ENCODE peak calls at places on chromosome 11, in nine cellular contexts. H, A, C, T, X, Q, D, R and Y are unnamed samples.

GRCh38 chr11:38089728-38090127 is 1491.7 kb upstream of the RAG2 start:
- DNase-seq in H (no peak), A (peak), X (no peak), D (no peak), Q (no peak), C (no peak), R (no peak), T (no peak), Y (no peak)

GRCh38 chr11:95700471-95700817 is 89.1 kb downstream of the FAM76B start:
- DNase-seq in T (no peak), Q (no peak), R (no peak), A (no peak), C (no peak), D (no peak), X (no peak), H (peak), Y (no peak)

GRCh38 chr11:123228489-123229163 is 33.6 kb upstream of the CLMP start:
- DNase-seq in C (no peak), R (no peak), H (no peak), X (no peak), Q (no peak), T (no peak), D (no peak), A (no peak), Y (no peak)

GRCh38 chr11:107018902-107019493 is 722 bp upstream of the GUCY1A2 start:
- DNase-seq in X (peak), R (peak), Q (no peak), T (no peak), A (peak), D (peak), C (no peak), H (no peak), Y (no peak)

GRCh38 chr11:35907648-35908431 is 36.0 kb upstream of the LDLRAD3 start:
- DNase-seq in X (no peak), H (no peak), D (peak), A (peak), C (no peak), T (no peak), Q (no peak), R (no peak), Y (no peak)

GRCh38 chr11:103894034-103894433 is 142.4 kb upstream of the DDI1 start:
- DNase-seq in T (no peak), D (no peak), H (no peak), A (no peak), Q (no peak), C (no peak), X (no peak), R (no peak), Y (no peak)

GRCh38 chr11:61747389-61748285 is 4.8 kb upstream of the MYRF start:
- DNase-seq in Q (no peak), X (peak), T (no peak), A (peak), R (peak), D (peak), H (peak), C (no peak), Y (peak)

GRCh38 chr11:71156301-71156700 is 96.1 kb downstream of the SHANK2 start:
- DNase-seq in A (no peak), T (no peak), Q (no peak), C (no peak), R (no peak), H (no peak), D (no peak), X (no peak), Y (no peak)

GRCh38 chr11:124339671-124340447 is 19.9 kb upstream of the OR8D2 start:
- DNase-seq in R (no peak), T (no peak), Q (no peak), A (no peak), D (no peak), X (no peak), H (no peak), C (no peak), Y (no peak)

GRCh38 chr11:46352063-46352841 is 5.0 kb downstream of the DGKZ start:
- DNase-seq in T (peak), R (peak), H (peak), C (peak), A (peak), D (no peak), Q (peak), X (peak), Y (peak)

GRCh38 chr11:36149538-36150242 is 139.5 kb downstream of the COMMD9 start:
- DNase-seq in Q (peak), T (no peak), C (no peak), X (peak), R (peak), D (peak), A (peak), H (no peak), Y (peak)

GRCh38 chr11:108580645-108581044 is 12.9 kb downstream of the EXPH5 start:
- DNase-seq in Q (no peak), A (no peak), X (no peak), D (no peak), H (no peak), R (no peak), T (no peak), C (no peak), Y (no peak)

GRCh38 chr11:33777906-33778305 is 3.6 kb upstream of the FBXO3 start:
- DNase-seq in A (no peak), C (no peak), Q (no peak), X (no peak), D (no peak), T (no peak), R (no peak), H (no peak), Y (no peak)

GRCh38 chr11:2540521-2541320 is 95.9 kb downstream of the KCNQ1 start:
- DNase-seq in T (no peak), C (no peak), H (no peak), R (no peak), X (no peak), A (no peak), Q (no peak), D (peak), Y (no peak)

GRCh38 chr11:19980957-19981669 is 179.2 kb downstream of the DBX1 start:
- DNase-seq in X (no peak), D (peak), A (no peak), R (no peak), Q (no peak), H (no peak), T (no peak), C (no peak), Y (no peak)

GRCh38 chr11:35375332-35376125 is 43.8 kb downstream of the SLC1A2 start:
- DNase-seq in Q (no peak), X (no peak), H (no peak), T (no peak), D (no peak), R (no peak), A (no peak), C (no peak), Y (no peak)

GRCh38 chr11:59770324-59770723 is 15.1 kb downstream of the STX3 start:
- DNase-seq in D (peak), C (no peak), X (no peak), T (no peak), R (no peak), Q (no peak), H (no peak), A (no peak), Y (no peak)

GRCh38 chr11:27385245-27385644 is 22.2 kb upstream of the CCDC34 start:
- DNase-seq in H (no peak), R (peak), Q (no peak), T (no peak), A (no peak), D (no peak), X (no peak), C (no peak), Y (no peak)

GRCh38 chr11:41522899-41523672 is 63.6 kb upstream of the LRRC4C start:
- DNase-seq in R (no peak), X (no peak), C (no peak), D (no peak), A (no peak), Q (no peak), H (no peak), T (no peak), Y (no peak)

GRCh38 chr11:131712897-131713296 is 342.5 kb downstream of the NTM start:
- DNase-seq in H (no peak), Q (no peak), X (no peak), D (no peak), T (no peak), R (no peak), C (no peak), A (no peak), Y (no peak)

GRCh38 chr11:910044-910588 is 494 bp downstream of the CHID1 start:
- DNase-seq in A (no peak), T (no peak), R (no peak), H (no peak), Q (no peak), C (peak), X (no peak), D (peak), Y (no peak)

GRCh38 chr11:111387318-111387863 is 8.3 kb upstream of the POU2AF1 start:
- DNase-seq in X (no peak), C (no peak), D (peak), T (no peak), H (no peak), A (peak), Q (no peak), R (no peak), Y (no peak)

GRCh38 chr11:47104337-47104950 is 72.2 kb downstream of the ARFGAP2 start:
- DNase-seq in C (no peak), H (no peak), T (no peak), X (no peak), D (no peak), A (no peak), Q (no peak), R (no peak), Y (no peak)

GRCh38 chr11:95508219-95508880 is 277.3 kb upstream of the SESN3 start:
- DNase-seq in A (no peak), R (no peak), Q (no peak), X (no peak), H (no peak), D (no peak), T (no peak), C (no peak), Y (no peak)